ENCODE peak calls at places on chromosome 1, in four cellular contexts. One of them, this sample, is unnamed.

GRCh38 chr1:89724369-89725015 is 91.6 kb downstream of the LRRC8C start:
- DNase-seq in neural progenitor cell: no peak
- DNase-seq in NCI-H774: no peak
- DNase-seq in uterus: no peak
- DNase-seq in this sample: peak

GRCh38 chr1:108708726-108709660 is 3.7 kb upstream of the FNDC7 start:
- DNase-seq in neural progenitor cell: peak
- DNase-seq in NCI-H774: no peak
- DNase-seq in uterus: no peak
- DNase-seq in this sample: peak

GRCh38 chr1:234454910-234455309 is 24.1 kb downstream of the TARBP1 start:
- DNase-seq in neural progenitor cell: no peak
- DNase-seq in NCI-H774: no peak
- DNase-seq in uterus: no peak
- DNase-seq in this sample: no peak

GRCh38 chr1:14681182-14681581 is 82.7 kb downstream of the KAZN start:
- DNase-seq in neural progenitor cell: no peak
- DNase-seq in NCI-H774: no peak
- DNase-seq in uterus: no peak
- DNase-seq in this sample: peak

GRCh38 chr1:66033781-66034180 is 241.1 kb downstream of the PDE4B start:
- DNase-seq in neural progenitor cell: no peak
- DNase-seq in NCI-H774: no peak
- DNase-seq in uterus: no peak
- DNase-seq in this sample: no peak

GRCh38 chr1:241600496-241600901 is 39.7 kb downstream of the CHML start:
- DNase-seq in neural progenitor cell: no peak
- DNase-seq in NCI-H774: no peak
- DNase-seq in uterus: no peak
- DNase-seq in this sample: no peak

GRCh38 chr1:160911441-160911840 is 26.5 kb upstream of the ITLN1 start:
- DNase-seq in neural progenitor cell: no peak
- DNase-seq in NCI-H774: no peak
- DNase-seq in uterus: no peak
- DNase-seq in this sample: no peak

GRCh38 chr1:202791102-202791747 is 17.0 kb downstream of the KDM5B start:
- DNase-seq in neural progenitor cell: no peak
- DNase-seq in NCI-H774: no peak
- DNase-seq in uterus: no peak
- DNase-seq in this sample: no peak

GRCh38 chr1:21902378-21903012 is 34.6 kb downstream of the HSPG2 start:
- DNase-seq in neural progenitor cell: peak
- DNase-seq in NCI-H774: no peak
- DNase-seq in uterus: no peak
- DNase-seq in this sample: no peak

GRCh38 chr1:41902125-41902524 is 16.6 kb downstream of the HIVEP3 start:
- DNase-seq in neural progenitor cell: no peak
- DNase-seq in NCI-H774: no peak
- DNase-seq in uterus: no peak
- DNase-seq in this sample: peak

GRCh38 chr1:64624446-64624766 is 120.5 kb upstream of the RAVER2 start:
- DNase-seq in neural progenitor cell: no peak
- DNase-seq in NCI-H774: no peak
- DNase-seq in uterus: no peak
- DNase-seq in this sample: peak

GRCh38 chr1:168287237-168287664 is 6.6 kb downstream of the TBX19 start:
- DNase-seq in neural progenitor cell: no peak
- DNase-seq in NCI-H774: no peak
- DNase-seq in uterus: no peak
- DNase-seq in this sample: peak

GRCh38 chr1:100188617-100189016 is 10.6 kb upstream of the LRRC39 start:
- DNase-seq in neural progenitor cell: no peak
- DNase-seq in NCI-H774: peak
- DNase-seq in uterus: no peak
- DNase-seq in this sample: peak

GRCh38 chr1:55503663-55504305 is 288.6 kb upstream of the USP24 start:
- DNase-seq in neural progenitor cell: no peak
- DNase-seq in NCI-H774: no peak
- DNase-seq in uterus: no peak
- DNase-seq in this sample: no peak

GRCh38 chr1:232413674-232414073 is 216.3 kb downstream of the SIPA1L2 start:
- DNase-seq in neural progenitor cell: no peak
- DNase-seq in NCI-H774: no peak
- DNase-seq in uterus: no peak
- DNase-seq in this sample: no peak

This sample was measured in HT1080.